ENCODE peak calls at places on chromosomes 1 and 21, in nine cellular contexts. Q is stimulated activated CD8-positive, alpha-beta memory T cell treated with anti-CD3 and anti-CD28 coated beads, Interleukin-12 subunit alpha, Interleukin-12 subunit beta, amount 100 ng/mL, for 4 hours; J is T47D; P is AG04449; L is NCI-H1694 treated with DMSO at 0.1 percent for 48 hours; G is NCI-H446 treated with DMSO at 0.1 percent for 48 hours; O is fibroblast of mammary gland; D is MV-4-11; K is left ventricle myocardium superior. U is an unnamed sample.

GRCh38 chr1:59215766-59216291 is 81.1 kb upstream of the FGGY start:
- DNase-seq in Q (no peak), J (peak), P (no peak), L (no peak), G (no peak), O (no peak), D (no peak), K (no peak), U (no peak)

GRCh38 chr1:22366346-22366745 is 85.3 kb upstream of the ZBTB40 start:
- DNase-seq in Q (no peak), J (no peak), P (no peak), L (no peak), G (no peak), O (no peak), D (no peak), K (no peak), U (no peak)

GRCh38 chr1:165527251-165527650 is 16.5 kb upstream of the LRRC52 start:
- DNase-seq in Q (no peak), J (no peak), P (no peak), L (no peak), G (no peak), O (no peak), D (peak), K (no peak), U (no peak)

GRCh38 chr1:21059021-21059420 is 117.7 kb downstream of the EIF4G3 start:
- DNase-seq in Q (no peak), J (no peak), P (no peak), L (no peak), G (no peak), O (no peak), D (no peak), K (no peak), U (no peak)

GRCh38 chr1:117208580-117208979 is 2.1 kb downstream of the VTCN1 start:
- DNase-seq in Q (no peak), J (no peak), P (no peak), L (no peak), G (no peak), O (no peak), D (no peak), K (no peak), U (no peak)

GRCh38 chr1:15820478-15820877 is 13.0 kb upstream of the UQCRHL start:
- DNase-seq in Q (no peak), J (peak), P (no peak), L (no peak), G (no peak), O (no peak), D (no peak), K (no peak), U (no peak)

GRCh38 chr1:56958526-56958925 is 7.3 kb downstream of the C8B start:
- DNase-seq in Q (no peak), J (no peak), P (no peak), L (no peak), G (no peak), O (peak), D (no peak), K (no peak), U (no peak)

GRCh38 chr1:54335396-54336056 is 70.7 kb downstream of the SSBP3 start:
- DNase-seq in Q (no peak), J (peak), P (peak), L (no peak), G (no peak), O (peak), D (peak), K (peak), U (no peak)

GRCh38 chr1:2906105-2906504 is 104.6 kb upstream of the TTC34 start:
- DNase-seq in Q (no peak), J (no peak), P (no peak), L (no peak), G (no peak), O (no peak), D (no peak), K (no peak), U (no peak)

GRCh38 chr1:26697441-26697977 is 1.7 kb downstream of the ARID1A start:
- DNase-seq in Q (no peak), J (no peak), P (no peak), L (no peak), G (no peak), O (no peak), D (no peak), K (peak), U (no peak)

GRCh38 chr1:66333463-66334232 is 200.3 kb upstream of the SGIP1 start:
- DNase-seq in Q (no peak), J (no peak), P (no peak), L (no peak), G (no peak), O (no peak), D (peak), K (peak), U (no peak)

GRCh38 chr1:228668553-228669400 is 66.5 kb upstream of the RHOU start:
- DNase-seq in Q (no peak), J (no peak), P (no peak), L (no peak), G (no peak), O (peak), D (peak), K (no peak), U (no peak)

GRCh38 chr1:228393268-228393699 is 13.4 kb downstream of the TRIM11 start:
- DNase-seq in Q (no peak), J (peak), P (peak), L (no peak), G (no peak), O (peak), D (peak), K (peak), U (no peak)

GRCh38 chr21:34598931-34599400 is 15.9 kb downstream of the RCAN1 start:
- DNase-seq in Q (no peak), J (no peak), P (no peak), L (no peak), G (no peak), O (peak), D (no peak), K (no peak), U (no peak)

GRCh38 chr1:172746091-172746949 is 87.4 kb downstream of the FASLG start:
- DNase-seq in Q (no peak), J (peak), P (peak), L (no peak), G (no peak), O (peak), D (peak), K (no peak), U (no peak)

GRCh38 chr21:28100366-28100765 is 892.3 kb downstream of the LTN1 start:
- DNase-seq in Q (no peak), J (no peak), P (no peak), L (no peak), G (peak), O (no peak), D (no peak), K (no peak), U (no peak)

GRCh38 chr1:180251526-180252305 is 21.7 kb downstream of the LHX4 start:
- DNase-seq in Q (no peak), J (no peak), P (no peak), L (no peak), G (no peak), O (no peak), D (no peak), K (no peak), U (no peak)

GRCh38 chr1:96361961-96362360 is 359.6 kb upstream of the PTBP2 start:
- DNase-seq in Q (no peak), J (no peak), P (no peak), L (no peak), G (no peak), O (peak), D (peak), K (no peak), U (no peak)

GRCh38 chr1:46248122-46248920 is 758 bp downstream of the RAD54L start:
- DNase-seq in Q (no peak), J (peak), P (no peak), L (peak), G (peak), O (peak), D (peak), K (peak), U (peak)

GRCh38 chr1:6094801-6095505 is 49.3 kb downstream of the KCNAB2 start:
- DNase-seq in Q (no peak), J (no peak), P (no peak), L (no peak), G (no peak), O (no peak), D (no peak), K (no peak), U (no peak)

GRCh38 chr1:224273651-224274050 is 56.3 kb downstream of the NVL start:
- DNase-seq in Q (no peak), J (no peak), P (no peak), L (no peak), G (no peak), O (peak), D (no peak), K (no peak), U (no peak)